ENCODE peak calls at places on chromosomes 4 and X, in seven cellular contexts. One of them, this sample, is unnamed.

GRCh38 chr4:7648813-7649395 is 214.2 kb upstream of the PSAPL1 start:
- DNase-seq in GM23338: no peak
- DNase-seq in heart right ventricle: no peak
- DNase-seq in AG09319: no peak
- DNase-seq in nephron progenitor cell: no peak
- DNase-seq in NB4: no peak
- DNase-seq in AG10803: no peak
- DNase-seq in this sample: no peak

GRCh38 chrX:53682885-53683555 is 3.5 kb downstream of the HUWE1 start:
- DNase-seq in GM23338: peak
- DNase-seq in heart right ventricle: no peak
- DNase-seq in AG09319: no peak
- DNase-seq in nephron progenitor cell: peak
- DNase-seq in NB4: peak
- DNase-seq in AG10803: peak
- DNase-seq in this sample: no peak

GRCh38 chrX:122941801-122942200 is 242.3 kb upstream of the GRIA3 start:
- DNase-seq in GM23338: no peak
- DNase-seq in heart right ventricle: no peak
- DNase-seq in AG09319: no peak
- DNase-seq in nephron progenitor cell: no peak
- DNase-seq in NB4: no peak
- DNase-seq in AG10803: no peak
- DNase-seq in this sample: no peak

GRCh38 chr4:139603576-139604387 is 47.8 kb upstream of the SETD7 start:
- DNase-seq in GM23338: peak
- DNase-seq in heart right ventricle: no peak
- DNase-seq in AG09319: no peak
- DNase-seq in nephron progenitor cell: peak
- DNase-seq in NB4: peak
- DNase-seq in AG10803: peak
- DNase-seq in this sample: no peak

GRCh38 chrX:9708086-9708485 is 57.6 kb downstream of the GPR143 start:
- DNase-seq in GM23338: no peak
- DNase-seq in heart right ventricle: no peak
- DNase-seq in AG09319: no peak
- DNase-seq in nephron progenitor cell: no peak
- DNase-seq in NB4: no peak
- DNase-seq in AG10803: no peak
- DNase-seq in this sample: no peak

GRCh38 chrX:24153175-24153795 is 3.8 kb downstream of the ZFX start:
- DNase-seq in GM23338: peak
- DNase-seq in heart right ventricle: no peak
- DNase-seq in AG09319: no peak
- DNase-seq in nephron progenitor cell: peak
- DNase-seq in NB4: peak
- DNase-seq in AG10803: no peak
- DNase-seq in this sample: no peak

GRCh38 chrX:50889582-50889981 is 21.0 kb upstream of the BMP15 start:
- DNase-seq in GM23338: peak
- DNase-seq in heart right ventricle: no peak
- DNase-seq in AG09319: no peak
- DNase-seq in nephron progenitor cell: no peak
- DNase-seq in NB4: no peak
- DNase-seq in AG10803: no peak
- DNase-seq in this sample: no peak

GRCh38 chr4:38314663-38315062 is 349.3 kb upstream of the KLF3 start:
- DNase-seq in GM23338: no peak
- DNase-seq in heart right ventricle: no peak
- DNase-seq in AG09319: no peak
- DNase-seq in nephron progenitor cell: no peak
- DNase-seq in NB4: no peak
- DNase-seq in AG10803: no peak
- DNase-seq in this sample: no peak

GRCh38 chrX:54248309-54248708 is 65.3 kb upstream of the FAM120C start:
- DNase-seq in GM23338: peak
- DNase-seq in heart right ventricle: no peak
- DNase-seq in AG09319: no peak
- DNase-seq in nephron progenitor cell: no peak
- DNase-seq in NB4: peak
- DNase-seq in AG10803: peak
- DNase-seq in this sample: no peak

GRCh38 chrX:37332987-37333658 is 16.0 kb upstream of the PRRG1 start:
- DNase-seq in GM23338: no peak
- DNase-seq in heart right ventricle: no peak
- DNase-seq in AG09319: no peak
- DNase-seq in nephron progenitor cell: no peak
- DNase-seq in NB4: peak
- DNase-seq in AG10803: no peak
- DNase-seq in this sample: no peak

GRCh38 chrX:17552251-17552650 is 177.3 kb downstream of the NHS start:
- DNase-seq in GM23338: no peak
- DNase-seq in heart right ventricle: no peak
- DNase-seq in AG09319: no peak
- DNase-seq in nephron progenitor cell: no peak
- DNase-seq in NB4: no peak
- DNase-seq in AG10803: peak
- DNase-seq in this sample: no peak

GRCh38 chr4:139763205-139763604 is 97.6 kb downstream of the MGST2 start:
- DNase-seq in GM23338: peak
- DNase-seq in heart right ventricle: no peak
- DNase-seq in AG09319: no peak
- DNase-seq in nephron progenitor cell: no peak
- DNase-seq in NB4: no peak
- DNase-seq in AG10803: no peak
- DNase-seq in this sample: no peak

GRCh38 chr4:7853271-7853670 is 86.4 kb downstream of the AFAP1 start:
- DNase-seq in GM23338: no peak
- DNase-seq in heart right ventricle: no peak
- DNase-seq in AG09319: no peak
- DNase-seq in nephron progenitor cell: no peak
- DNase-seq in NB4: no peak
- DNase-seq in AG10803: no peak
- DNase-seq in this sample: no peak

GRCh38 chr4:10098770-10099139 is 17.8 kb downstream of the WDR1 start:
- DNase-seq in GM23338: no peak
- DNase-seq in heart right ventricle: no peak
- DNase-seq in AG09319: no peak
- DNase-seq in nephron progenitor cell: no peak
- DNase-seq in NB4: peak
- DNase-seq in AG10803: peak
- DNase-seq in this sample: no peak

GRCh38 chr4:68490826-68491457 is 43.7 kb downstream of the TMPRSS11E start:
- DNase-seq in GM23338: no peak
- DNase-seq in heart right ventricle: no peak
- DNase-seq in AG09319: no peak
- DNase-seq in nephron progenitor cell: no peak
- DNase-seq in NB4: no peak
- DNase-seq in AG10803: no peak
- DNase-seq in this sample: no peak

GRCh38 chr4:118869808-118870342 is 18.8 kb upstream of the SYNPO2 start:
- DNase-seq in GM23338: peak
- DNase-seq in heart right ventricle: no peak
- DNase-seq in AG09319: no peak
- DNase-seq in nephron progenitor cell: no peak
- DNase-seq in NB4: no peak
- DNase-seq in AG10803: peak
- DNase-seq in this sample: no peak

GRCh38 chrX:137574102-137574783 is 8.3 kb downstream of the ZIC3 start:
- DNase-seq in GM23338: peak
- DNase-seq in heart right ventricle: no peak
- DNase-seq in AG09319: no peak
- DNase-seq in nephron progenitor cell: peak
- DNase-seq in NB4: no peak
- DNase-seq in AG10803: no peak
- DNase-seq in this sample: no peak

GRCh38 chr4:48254381-48255072 is 15.1 kb downstream of the TEC start:
- DNase-seq in GM23338: no peak
- DNase-seq in heart right ventricle: peak
- DNase-seq in AG09319: peak
- DNase-seq in nephron progenitor cell: no peak
- DNase-seq in NB4: no peak
- DNase-seq in AG10803: peak
- DNase-seq in this sample: no peak

GRCh38 chr4:150573534-150573933 is 8.4 kb upstream of the MAB21L2 start:
- DNase-seq in GM23338: no peak
- DNase-seq in heart right ventricle: no peak
- DNase-seq in AG09319: no peak
- DNase-seq in nephron progenitor cell: no peak
- DNase-seq in NB4: no peak
- DNase-seq in AG10803: peak
- DNase-seq in this sample: no peak

GRCh38 chr4:89248879-89249281 is 58.7 kb downstream of the GPRIN3 start:
- DNase-seq in GM23338: no peak
- DNase-seq in heart right ventricle: no peak
- DNase-seq in AG09319: no peak
- DNase-seq in nephron progenitor cell: no peak
- DNase-seq in NB4: no peak
- DNase-seq in AG10803: no peak
- DNase-seq in this sample: no peak

GRCh38 chr4:145939241-145939640 is 618 bp upstream of the ZNF827 start:
- DNase-seq in GM23338: no peak
- DNase-seq in heart right ventricle: no peak
- DNase-seq in AG09319: no peak
- DNase-seq in nephron progenitor cell: no peak
- DNase-seq in NB4: no peak
- DNase-seq in AG10803: no peak
- DNase-seq in this sample: no peak

GRCh38 chrX:132267392-132267791 is 48.1 kb upstream of the RAP2C start:
- DNase-seq in GM23338: no peak
- DNase-seq in heart right ventricle: no peak
- DNase-seq in AG09319: no peak
- DNase-seq in nephron progenitor cell: no peak
- DNase-seq in NB4: no peak
- DNase-seq in AG10803: no peak
- DNase-seq in this sample: no peak

DNA sequence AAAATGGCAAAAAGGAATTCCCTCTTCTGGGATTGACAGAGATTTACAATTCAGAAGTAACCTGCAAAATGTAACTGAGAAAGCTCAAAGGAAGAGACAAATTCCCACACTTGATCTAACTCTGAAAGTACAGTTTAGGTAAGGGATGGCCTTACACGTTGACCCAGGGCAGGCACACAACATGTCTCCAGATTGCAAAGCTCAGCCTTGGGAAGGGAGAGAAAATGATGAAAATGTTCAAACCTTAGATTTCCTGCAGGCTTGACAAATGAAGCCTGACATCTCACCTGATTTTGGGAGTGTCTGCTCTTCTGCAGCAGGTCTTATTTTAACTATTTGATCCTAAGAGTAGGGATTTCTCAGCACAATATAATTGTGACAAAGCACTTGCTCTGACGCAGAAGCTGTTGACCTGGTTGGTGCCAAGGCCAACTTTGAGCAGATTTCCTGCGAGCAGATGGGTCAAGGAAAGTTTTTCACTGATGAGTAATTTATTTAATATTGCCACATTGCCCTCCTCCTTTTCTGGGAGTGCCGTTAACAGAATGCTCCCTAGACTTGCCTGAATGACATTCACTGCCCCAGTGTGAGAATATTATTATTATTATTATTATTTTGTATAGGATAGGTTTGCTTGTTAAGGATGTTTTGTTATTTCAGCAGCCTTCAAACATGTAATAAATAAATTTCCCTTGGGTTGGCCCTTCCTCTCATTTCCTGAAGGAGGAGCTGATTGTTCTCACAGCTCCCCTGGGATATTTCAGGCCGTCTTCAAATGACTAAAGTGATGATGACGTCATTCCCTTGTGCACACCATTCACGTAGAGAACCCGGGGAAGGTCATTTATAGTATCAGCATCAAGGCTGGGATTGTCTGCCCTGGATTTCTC is 157.1 kb downstream of the VEGFC start:
- DNase-seq in GM23338: no peak
- DNase-seq in heart right ventricle: no peak
- DNase-seq in AG09319: peak
- DNase-seq in nephron progenitor cell: no peak
- DNase-seq in NB4: peak
- DNase-seq in AG10803: peak
- DNase-seq in this sample: no peak
- TF ChIP-seq CTCF in GM23338: no peak
- TF ChIP-seq CTCF in heart right ventricle: no peak
- TF ChIP-seq CTCF in AG09319: no peak
- TF ChIP-seq CTCF in nephron progenitor cell: no peak
- TF ChIP-seq CTCF in NB4: no peak
- TF ChIP-seq CTCF in AG10803: peak
- TF ChIP-seq CTCF in this sample: no peak

GRCh38 chrX:119417842-119418241 is 18.7 kb downstream of the SLC25A43 start:
- DNase-seq in GM23338: no peak
- DNase-seq in heart right ventricle: no peak
- DNase-seq in AG09319: no peak
- DNase-seq in nephron progenitor cell: no peak
- DNase-seq in NB4: peak
- DNase-seq in AG10803: no peak
- DNase-seq in this sample: no peak
- TF ChIP-seq CTCF in GM23338: peak
- TF ChIP-seq CTCF in heart right ventricle: peak
- TF ChIP-seq CTCF in AG09319: peak
- TF ChIP-seq CTCF in nephron progenitor cell: no peak
- TF ChIP-seq CTCF in NB4: peak
- TF ChIP-seq CTCF in AG10803: peak
- TF ChIP-seq CTCF in this sample: no peak

DNA sequence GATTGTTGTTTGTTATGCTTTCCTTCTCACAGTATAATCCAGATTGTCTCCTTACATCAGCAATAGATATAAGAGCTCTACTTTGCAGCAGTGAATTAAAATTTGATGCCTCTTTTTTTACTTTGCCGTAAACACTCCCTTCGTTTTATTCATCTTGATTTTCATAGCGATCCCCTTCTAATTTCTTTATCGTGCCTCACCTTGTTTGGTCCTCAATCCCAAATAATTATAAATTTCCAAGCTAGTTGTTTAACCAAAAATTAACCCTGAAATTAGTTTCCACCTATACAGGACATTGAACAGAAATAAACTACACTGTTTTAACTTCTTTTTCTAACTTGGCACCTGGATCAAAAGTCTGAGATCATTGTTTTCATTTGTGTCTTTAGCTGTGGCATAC is 35.1 kb upstream of the GRID2 start:
- DNase-seq in GM23338: no peak
- DNase-seq in heart right ventricle: no peak
- DNase-seq in AG09319: no peak
- DNase-seq in nephron progenitor cell: no peak
- DNase-seq in NB4: no peak
- DNase-seq in AG10803: no peak
- DNase-seq in this sample: no peak
- TF ChIP-seq CTCF in GM23338: no peak
- TF ChIP-seq CTCF in heart right ventricle: no peak
- TF ChIP-seq CTCF in AG09319: no peak
- TF ChIP-seq CTCF in nephron progenitor cell: no peak
- TF ChIP-seq CTCF in NB4: no peak
- TF ChIP-seq CTCF in AG10803: no peak
- TF ChIP-seq CTCF in this sample: no peak

DNA sequence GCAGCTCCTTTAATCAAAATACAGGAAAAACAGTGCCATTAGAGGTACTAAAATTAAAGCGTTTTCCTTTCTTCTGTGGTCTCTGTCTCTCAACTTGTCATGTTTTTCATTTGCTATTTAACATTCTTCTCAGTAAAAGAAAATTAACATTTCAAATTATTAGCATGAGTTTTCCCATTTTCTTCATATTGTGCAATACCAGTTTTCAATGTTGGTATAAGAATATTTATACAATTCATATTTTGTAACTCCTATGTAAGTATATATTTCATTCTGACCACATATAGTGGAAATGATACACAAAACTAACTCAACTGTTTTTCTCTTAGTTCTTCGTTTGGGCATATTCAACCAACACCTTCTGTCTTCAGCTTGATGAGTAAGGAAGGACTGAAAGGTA is 308.3 kb downstream of the HS3ST1 start:
- DNase-seq in GM23338: no peak
- DNase-seq in heart right ventricle: no peak
- DNase-seq in AG09319: no peak
- DNase-seq in nephron progenitor cell: no peak
- DNase-seq in NB4: no peak
- DNase-seq in AG10803: no peak
- DNase-seq in this sample: no peak
- TF ChIP-seq CTCF in GM23338: no peak
- TF ChIP-seq CTCF in heart right ventricle: no peak
- TF ChIP-seq CTCF in AG09319: no peak
- TF ChIP-seq CTCF in nephron progenitor cell: no peak
- TF ChIP-seq CTCF in NB4: no peak
- TF ChIP-seq CTCF in AG10803: no peak
- TF ChIP-seq CTCF in this sample: no peak